ENCODE peak calls at places on chromosomes 13 and 19, in eight cellular contexts. E is IMR-90, X is endodermal cell, M is heart right ventricle, V is A549, B is tibial artery, G is SK-N-SH, Z is DND-41. W is an unnamed sample.

GRCh38 chr19:30696514-30696913 is 324.3 kb downstream of the ZNF536 start:
- DNase-seq in M (no peak), Z (peak; percentile 8), G (peak; percentile 52), B (peak; percentile 13), V (peak; percentile 78), E (peak; percentile 9), X (peak; percentile 95), W (no peak)

GRCh38 chr13:104592545-104593250 is 1526.5 kb upstream of the SLC10A2 start:
- DNase-seq in B (no peak), M (no peak), G (no peak), X (no peak), V (no peak), Z (no peak), E (no peak), W (no peak)

GRCh38 chr13:27319404-27319803 is 48.8 kb downstream of the RASL11A start:
- DNase-seq in Z (no peak), G (no peak), V (no peak), X (no peak), E (no peak), B (no peak), M (no peak), W (no peak)

GRCh38 chr19:13151605-13152355 is 1.6 kb downstream of the IER2 start:
- DNase-seq in X (peak; percentile 99), G (peak; percentile 95), E (peak; percentile 96), B (peak; percentile 99), Z (peak; percentile 97), V (peak; percentile 95), M (peak; percentile 98), W (peak; percentile 97)

GRCh38 chr19:51026554-51026831 is at the start of gene KLK11:
- DNase-seq in Z (no peak), B (no peak), X (no peak), G (no peak), E (no peak), M (no peak), V (no peak), W (no peak)

GRCh38 chr19:40377876-40378385 is 12.1 kb downstream of the HIPK4 start:
- DNase-seq in M (no peak), B (no peak), E (no peak), V (no peak), X (no peak), G (peak; percentile 17), Z (no peak), W (no peak)

GRCh38 chr13:91609353-91609752 is 210.9 kb downstream of the GPC5 start:
- DNase-seq in M (no peak), G (peak; percentile 34), Z (no peak), E (peak; percentile 54), B (no peak), X (no peak), V (no peak), W (no peak)

GRCh38 chr19:52296773-52297600 is at the start of gene ZNF480:
- DNase-seq in B (peak; percentile 89), X (peak; percentile 89), M (peak; percentile 84), G (peak; percentile 93), Z (peak; percentile 79), V (peak; percentile 82), E (peak; percentile 73), W (peak; percentile 84)

GRCh38 chr19:33177417-33177976 is 16.6 kb upstream of the LRP3 start:
- DNase-seq in M (no peak), X (peak; percentile 79), Z (no peak), B (no peak), V (peak; percentile 88), G (peak; percentile 77), E (no peak), W (no peak)

GRCh38 chr19:35848919-35849505 is 3.3 kb downstream of the NPHS1 start:
- DNase-seq in B (no peak), X (no peak), E (no peak), G (no peak), M (no peak), V (no peak), Z (no peak), W (no peak)

GRCh38 chr13:112575680-112576079 is 12.3 kb downstream of the TUBGCP3 start:
- DNase-seq in Z (no peak), B (no peak), E (no peak), M (no peak), G (peak; percentile 35), V (no peak), X (peak; percentile 72), W (no peak)
- TF ChIP-seq CTCF in Z (no peak), B (no peak), E (no peak), M (no peak), G (no peak), V (no peak), X (peak; percentile 50), W (no peak)

GRCh38 chr13:44352671-44353070 is 21.0 kb upstream of the SERP2 start:
- DNase-seq in G (no peak), V (no peak), M (no peak), B (no peak), X (no peak), Z (peak; percentile 79), E (no peak), W (no peak)

GRCh38 chr13:44352202-44352601 is 21.4 kb upstream of the SERP2 start:
- DNase-seq in E (no peak), Z (peak; percentile 45), M (no peak), V (no peak), X (no peak), B (no peak), G (no peak), W (no peak)

GRCh38 chr13:44350775-44351504 is 22.7 kb upstream of the SERP2 start:
- DNase-seq in G (peak; percentile 31), M (no peak), B (no peak), V (no peak), E (no peak), Z (no peak), X (peak; percentile 35), W (no peak)

GRCh38 chr13:44354322-44354721 is 19.3 kb upstream of the SERP2 start:
- DNase-seq in E (no peak), M (no peak), B (no peak), G (no peak), V (no peak), X (no peak), Z (no peak), W (no peak)

DNA sequence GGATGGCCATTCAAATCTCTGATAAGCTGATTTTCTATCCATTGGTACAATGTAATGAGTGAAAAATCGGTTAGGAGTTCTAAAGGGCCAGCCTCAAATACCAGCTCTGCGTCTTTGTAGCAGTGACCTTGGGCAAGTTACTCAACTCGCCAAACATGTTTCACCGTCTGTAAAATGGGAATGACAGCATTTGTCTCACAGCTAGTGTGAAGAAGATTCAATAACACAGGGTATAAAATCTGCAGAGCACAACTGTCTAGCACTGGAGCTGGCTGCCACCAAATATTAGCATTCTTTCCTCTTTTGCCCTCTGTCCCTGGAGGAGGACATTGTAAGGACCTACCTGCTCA is 22.1 kb upstream of the SERP2 start:
- DNase-seq in B (no peak), V (no peak), G (no peak), Z (no peak), E (no peak), M (no peak), X (no peak), W (no peak)
- H3K27ac ChIP-seq in B (no peak overlapping the region), V (no peak overlapping the region), G (no peak overlapping the region), Z (peak overlapping the region; percentile 82), E (no peak overlapping the region), M (no peak overlapping the region), X (no peak overlapping the region), W (peak overlapping the region; percentile 90)

DNA sequence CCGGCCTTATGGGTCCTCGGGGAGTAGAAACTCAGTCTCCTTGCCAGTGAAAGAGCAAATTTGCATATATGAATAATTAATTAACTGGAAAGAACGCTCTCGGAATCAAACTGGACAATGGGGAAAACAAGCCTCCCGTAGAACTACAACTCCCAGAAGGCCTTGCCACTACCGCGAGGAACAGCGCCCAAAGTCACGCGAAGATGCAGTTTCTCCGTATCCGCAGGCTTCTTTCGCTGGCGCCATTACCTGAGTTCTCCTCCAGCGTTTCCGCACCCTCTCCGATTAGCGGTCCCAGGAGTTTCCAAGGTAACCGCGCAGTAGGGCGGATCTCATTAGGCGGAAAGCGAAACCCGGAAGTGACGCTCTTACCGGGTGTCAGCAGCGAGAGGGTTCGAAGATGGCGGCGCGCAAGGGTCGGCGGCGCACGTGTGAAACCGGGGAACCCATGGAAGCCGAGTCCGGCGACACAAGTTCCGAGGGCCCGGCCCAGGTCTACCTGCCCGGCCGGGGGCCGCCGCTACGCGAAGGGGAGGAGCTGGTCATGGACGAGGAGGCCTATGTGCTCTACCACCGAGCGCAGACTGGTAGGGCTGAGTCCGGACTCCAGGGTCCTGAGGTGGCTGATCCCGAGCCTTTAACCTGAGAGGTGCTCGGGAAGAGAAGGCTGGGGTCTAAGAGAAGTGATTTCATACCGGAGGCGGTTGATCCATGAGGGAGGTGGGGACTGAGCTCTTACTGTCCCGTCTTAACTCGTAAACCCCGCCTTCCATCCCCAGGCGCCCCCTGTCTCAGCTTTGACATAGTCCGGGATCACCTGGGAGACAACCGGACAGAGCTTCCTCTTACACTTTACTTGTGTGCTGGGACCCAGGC is at the start of gene GRWD1:
- DNase-seq in M (peak; percentile 92), V (peak; percentile 99), E (peak; percentile 94), Z (peak; percentile 98), G (peak; percentile 93), B (peak; percentile 95), X (peak; percentile 97), W (peak; percentile 93)
- TF ChIP-seq CTCF in M (no peak), V (peak; percentile 24), E (peak; percentile 8), Z (no peak), G (peak; percentile 17), B (no peak), X (peak; percentile 37), W (no peak)

GRCh38 chr19:21835429-21835809 is 563 bp downstream of the ZNF43 start:
- DNase-seq in X (no peak), V (no peak), Z (no peak), B (peak; percentile 67), M (peak; percentile 9), G (no peak), E (no peak), W (no peak)

GRCh38 chr19:21839966-21840365 is 4.0 kb upstream of the ZNF43 start:
- DNase-seq in M (no peak), B (no peak), X (no peak), V (no peak), G (no peak), Z (no peak), E (no peak), W (no peak)

GRCh38 chr19:21838646-21839045 is 2.7 kb upstream of the ZNF43 start:
- DNase-seq in M (no peak), G (no peak), E (peak; percentile 65), B (no peak), V (no peak), X (no peak), Z (no peak), W (no peak)

GRCh38 chr19:21833733-21834132 is 2.2 kb downstream of the ZNF43 start:
- DNase-seq in V (no peak), G (no peak), B (no peak), Z (peak; percentile 7), M (no peak), E (no peak), X (no peak), W (no peak)

DNA sequence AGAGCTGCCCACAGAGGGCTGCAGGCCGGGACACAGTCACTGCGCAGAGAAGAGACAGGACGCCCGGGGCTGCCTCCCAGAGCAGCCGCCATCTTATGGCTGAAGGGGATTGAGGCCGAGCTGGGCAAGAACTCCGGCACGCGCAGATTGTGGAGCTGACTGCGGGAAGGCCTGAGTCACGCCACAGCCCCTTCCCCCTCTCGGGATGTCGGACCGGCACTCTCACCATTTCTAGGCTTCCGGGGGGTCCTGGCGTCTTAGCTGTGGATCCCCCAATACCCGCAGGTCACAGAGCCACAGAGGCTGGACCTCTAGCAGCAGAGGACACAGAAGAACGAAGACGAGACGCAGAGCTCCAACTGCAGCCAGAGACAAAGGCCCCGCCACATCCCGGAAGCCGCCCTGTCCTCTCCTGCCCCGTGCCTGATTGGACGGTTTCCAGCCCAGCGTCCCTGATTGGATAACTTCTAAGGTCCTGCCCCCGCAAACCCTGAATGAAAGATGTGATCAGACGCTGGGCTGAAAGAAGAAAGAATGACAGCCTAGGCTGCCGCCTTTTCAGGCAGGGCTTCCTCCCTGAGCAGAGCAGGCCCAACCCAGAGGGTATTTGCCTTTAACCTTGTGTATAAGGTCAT is at the start of gene ZNF43:
- DNase-seq in X (peak; percentile 98), G (peak; percentile 79), M (peak; percentile 99), B (peak; percentile 98), Z (peak; percentile 97), E (peak; percentile 91), V (peak; percentile 93), W (peak; percentile 97)
- H3K27ac ChIP-seq in X (peak within 1 kb of the TSS; percentile 99), G (peak within 1 kb of the TSS; percentile 80), M (peak within 1 kb of the TSS; percentile 90), B (peak within 1 kb of the TSS; percentile 87), Z (peak within 1 kb of the TSS; percentile 91), E (peak within 1 kb of the TSS; percentile 79), V (peak within 1 kb of the TSS; percentile 88), W (peak within 1 kb of the TSS; percentile 88)